ENCODE peak calls at places on chromosomes 6 and 20, in seven cellular contexts. O, I, U, A, Q, N and K are unnamed samples. For H3K9me3, the result is how much of the 10 kb centered on the place peaks cover.

GRCh38 chr6:43172127-43173007 is 1.3 kb downstream of the SRF start:
- DNase-seq in O (peak), I (peak), U (no peak), A (peak), Q (peak), N (peak), K (peak)

GRCh38 chr6:168848797-168849196 is 404.8 kb downstream of the THBS2 start:
- DNase-seq in O (no peak), I (no peak), U (no peak), A (no peak), Q (no peak), N (no peak), K (no peak)

GRCh38 chr6:15288856-15289255 is 43.0 kb downstream of the JARID2 start:
- DNase-seq in O (no peak), I (no peak), U (no peak), A (no peak), Q (no peak), N (no peak), K (no peak)

GRCh38 chr6:26065952-26066380 is 21.3 kb upstream of the HFE start:
- DNase-seq in O (peak), I (peak), U (peak), A (peak), Q (peak), N (peak), K (peak)

GRCh38 chr6:136511397-136511796 is 38.8 kb downstream of the MAP7 start:
- DNase-seq in O (no peak), I (no peak), U (no peak), A (no peak), Q (no peak), N (no peak), K (no peak)

GRCh38 chr6:149862901-149863595 is 1.1 kb downstream of the LRP11 start:
- DNase-seq in O (peak), I (peak), U (no peak), A (peak), Q (peak), N (peak), K (peak)

GRCh38 chr6:19691465-19692167 is 145.6 kb upstream of the ID4 start:
- DNase-seq in O (no peak), I (no peak), U (no peak), A (no peak), Q (no peak), N (no peak), K (no peak)

GRCh38 chr6:139156102-139156501 is 21.2 kb downstream of the HECA start:
- DNase-seq in O (no peak), I (no peak), U (no peak), A (no peak), Q (no peak), N (no peak), K (no peak)

GRCh38 chr6:104716858-104717257 is 142.9 kb downstream of the HACE1 start:
- DNase-seq in O (no peak), I (no peak), U (no peak), A (no peak), Q (no peak), N (peak), K (no peak)

GRCh38 chr6:5634525-5634924 is 372.2 kb downstream of the NRN1 start:
- DNase-seq in O (peak), I (no peak), U (no peak), A (no peak), Q (no peak), N (no peak), K (no peak)

GRCh38 chr20:19962958-19963357 is 54.2 kb upstream of the NAA20 start:
- DNase-seq in O (no peak), I (no peak), U (no peak), A (no peak), Q (no peak), N (no peak), K (no peak)

GRCh38 chr6:44495036-44495901 is 107.8 kb downstream of the CDC5L start:
- DNase-seq in O (no peak), I (no peak), U (no peak), A (no peak), Q (no peak), N (peak), K (no peak)

GRCh38 chr20:8454137-8454712 is 322.2 kb downstream of the PLCB1 start:
- DNase-seq in O (no peak), I (no peak), U (peak), A (no peak), Q (peak), N (peak), K (no peak)

GRCh38 chr20:59033093-59033492 is 958 bp upstream of the ATP5F1E start:
- DNase-seq in O (no peak), I (no peak), U (no peak), A (no peak), Q (no peak), N (no peak), K (no peak)

GRCh38 chr20:17786221-17786718 is 86.5 kb downstream of the BANF2 start:
- DNase-seq in O (no peak), I (peak), U (peak), A (no peak), Q (no peak), N (no peak), K (no peak)

GRCh38 chr6:134029495-134030455 is 22.6 kb downstream of the SLC2A12 start:
- DNase-seq in O (no peak), I (no peak), U (no peak), A (no peak), Q (no peak), N (peak), K (no peak)

GRCh38 chr6:157505912-157506491 is 125.0 kb downstream of the ZDHHC14 start:
- DNase-seq in O (no peak), I (no peak), U (no peak), A (no peak), Q (no peak), N (no peak), K (no peak)

GRCh38 chr6:125041740-125042459 is 79.7 kb downstream of the RNF217 start:
- DNase-seq in O (no peak), I (no peak), U (no peak), A (no peak), Q (no peak), N (peak), K (no peak)

GRCh38 chr6:120994573-120994967 is 339.7 kb downstream of the TBC1D32 start:
- DNase-seq in O (no peak), I (no peak), U (no peak), A (no peak), Q (no peak), N (no peak), K (no peak)

GRCh38 chr6:36752187-36752885 is 54.7 kb downstream of the RAB44 start:
- DNase-seq in O (no peak), I (no peak), U (no peak), A (no peak), Q (peak), N (peak), K (no peak)

GRCh38 chr6:160081398-160081797 is 40.2 kb upstream of the SLC22A1 start:
- DNase-seq in O (no peak), I (no peak), U (no peak), A (no peak), Q (no peak), N (no peak), K (no peak)

GRCh38 chr20:64149141-64149540 is 15.1 kb upstream of the MYT1 start:
- DNase-seq in O (no peak), I (no peak), U (no peak), A (peak), Q (no peak), N (no peak), K (no peak)

GRCh38 chr20:32465092-32465900 is 107.2 kb downstream of the ASXL1 start:
- DNase-seq in O (peak), I (peak), U (no peak), A (peak), Q (no peak), N (no peak), K (peak)

GRCh38 chr6:152096863-152097496 is 289.5 kb downstream of the ESR1 start:
- DNase-seq in O (no peak), I (no peak), U (peak), A (no peak), Q (no peak), N (peak), K (no peak)

GRCh38 chr6:168742146-168742782 is 301.3 kb downstream of the SMOC2 start:
- DNase-seq in O (no peak), I (no peak), U (no peak), A (no peak), Q (no peak), N (no peak), K (no peak)

GRCh38 chr6:16450285-16450684 is 211.9 kb downstream of the GMPR start:
- DNase-seq in O (no peak), I (no peak), U (peak), A (no peak), Q (no peak), N (no peak), K (no peak)

GRCh38 chr20:17969276-17969883 is 562 bp downstream of the MGME1 start:
- DNase-seq in O (peak), I (no peak), U (no peak), A (no peak), Q (peak), N (peak), K (no peak)

GRCh38 chr20:44448753-44449546 is 26.7 kb upstream of the TTPAL start:
- DNase-seq in O (no peak), I (no peak), U (no peak), A (no peak), Q (peak), N (peak), K (no peak)

GRCh38 chr6:69610073-69610472 is 186.7 kb downstream of the LMBRD1 start:
- DNase-seq in O (no peak), I (no peak), U (no peak), A (no peak), Q (no peak), N (no peak), K (no peak)

GRCh38 chr20:10498196-10498595 is 63.1 kb downstream of the SLX4IP start:
- DNase-seq in O (no peak), I (no peak), U (no peak), A (no peak), Q (no peak), N (no peak), K (no peak)

GRCh38 chr6:117469356-117469755 is 13.1 kb upstream of the DCBLD1 start:
- DNase-seq in O (no peak), I (no peak), U (no peak), A (no peak), Q (no peak), N (no peak), K (no peak)

GRCh38 chr20:34364013-34364382 is 925 bp downstream of the ITCH start:
- DNase-seq in O (peak), I (peak), U (no peak), A (no peak), Q (peak), N (peak), K (peak)

GRCh38 chr6:36594816-36595167 is 630 bp downstream of the SRSF3 start:
- DNase-seq in O (no peak), I (no peak), U (no peak), A (peak), Q (peak), N (no peak), K (no peak)

GRCh38 chr6:34571388-34571787 is 15.3 kb upstream of the SPDEF start:
- DNase-seq in O (no peak), I (no peak), U (no peak), A (no peak), Q (no peak), N (no peak), K (no peak)

GRCh38 chr6:42200035-42200434 is 5.3 kb upstream of the GUCA1B start:
- DNase-seq in O (no peak), I (no peak), U (peak), A (no peak), Q (no peak), N (peak), K (no peak)

GRCh38 chr6:117396228-117396627 is 29.5 kb downstream of the ROS1 start:
- DNase-seq in O (no peak), I (no peak), U (no peak), A (no peak), Q (no peak), N (no peak), K (no peak)

GRCh38 chr6:9208956-9209355 is 773.6 kb upstream of the SLC35B3 start:
- DNase-seq in O (no peak), I (no peak), U (no peak), A (no peak), Q (no peak), N (peak), K (no peak)
- H3K9me3 ChIP-seq in O (under half), I (under half), U (under half), A (under half), Q (under half), N (under half), K (under half)

GRCh38 chr20:56328861-56329260 is 29.9 kb upstream of the FAM210B start:
- DNase-seq in O (no peak), I (no peak), U (no peak), A (no peak), Q (peak), N (peak), K (no peak)

GRCh38 chr20:56324806-56325205 is 34.0 kb upstream of the FAM210B start:
- DNase-seq in O (no peak), I (no peak), U (no peak), A (no peak), Q (no peak), N (no peak), K (no peak)

GRCh38 chr20:56322661-56323060 is 36.1 kb upstream of the FAM210B start:
- DNase-seq in O (no peak), I (no peak), U (no peak), A (no peak), Q (no peak), N (no peak), K (no peak)

DNA sequence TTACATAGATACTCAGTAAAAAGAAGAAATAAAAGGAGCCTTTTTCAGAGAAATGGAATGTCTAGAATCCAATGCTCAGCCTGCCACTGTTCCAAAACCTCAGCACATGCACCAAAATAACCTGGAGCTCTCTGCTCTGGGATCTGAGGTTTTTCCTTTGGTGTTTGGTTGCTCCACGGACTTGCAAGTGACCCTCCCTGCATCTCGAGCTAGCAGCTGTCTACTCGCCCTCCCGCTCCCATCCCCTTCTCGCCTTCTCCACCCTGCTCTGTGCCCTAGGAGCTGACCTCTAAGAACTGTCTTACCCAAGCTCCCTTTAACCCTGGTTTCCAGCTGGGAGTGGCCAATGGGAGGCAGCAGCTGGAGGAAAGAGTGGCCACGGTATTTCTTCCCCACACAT is 35.1 kb upstream of the FAM210B start:
- DNase-seq in O (no peak), I (no peak), U (no peak), A (no peak), Q (no peak), N (no peak), K (no peak)
- H3K9me3 ChIP-seq in O (under half), I (under half), U (under half), A (under half), Q (under half), N (under half), K (under half)

GRCh38 chr6:22878706-22879105 is 309.3 kb downstream of the HDGFL1 start:
- DNase-seq in O (no peak), I (no peak), U (no peak), A (no peak), Q (no peak), N (no peak), K (no peak)

GRCh38 chr6:22883061-22883717 is 313.8 kb downstream of the HDGFL1 start:
- DNase-seq in O (no peak), I (no peak), U (no peak), A (no peak), Q (no peak), N (no peak), K (no peak)

GRCh38 chr6:22882581-22882980 is 313.2 kb downstream of the HDGFL1 start:
- DNase-seq in O (no peak), I (no peak), U (no peak), A (no peak), Q (no peak), N (no peak), K (no peak)

GRCh38 chr6:22877946-22878705 is 308.8 kb downstream of the HDGFL1 start:
- DNase-seq in O (no peak), I (no peak), U (peak), A (no peak), Q (no peak), N (no peak), K (no peak)

DNA sequence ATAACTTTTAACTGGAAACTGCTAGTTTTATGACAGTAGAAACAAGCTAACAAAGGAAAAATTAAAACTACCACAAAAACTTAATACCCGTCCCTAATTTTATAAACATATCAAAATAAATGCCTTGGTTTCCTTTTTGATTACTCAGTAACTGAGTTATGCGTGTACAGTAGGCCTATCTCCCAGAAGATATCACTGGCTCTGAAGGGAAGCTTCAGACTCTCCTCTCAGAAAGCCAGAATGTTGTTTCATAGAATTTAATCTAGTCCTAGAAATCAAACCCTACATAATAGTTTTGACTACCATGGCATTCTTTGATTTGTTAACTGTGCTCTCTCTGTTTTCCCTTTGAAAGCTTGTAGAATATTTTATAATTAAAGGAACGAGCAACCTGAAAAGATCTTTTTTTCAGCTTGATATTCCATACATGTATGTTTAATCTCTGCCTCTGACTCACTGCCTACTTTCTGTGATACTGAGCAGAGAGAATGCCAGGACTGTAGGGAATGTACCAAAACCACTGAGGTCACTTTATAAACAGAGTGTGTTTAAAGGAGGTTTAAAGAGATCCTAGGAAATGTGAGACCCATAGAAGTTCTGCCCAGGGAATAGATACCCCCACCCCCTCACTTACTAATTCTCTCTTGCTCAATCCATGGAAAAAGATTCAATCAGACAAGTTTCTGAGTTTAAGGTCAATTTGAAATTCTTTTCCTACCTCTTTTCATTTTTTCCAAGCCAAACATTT is 311.5 kb downstream of the HDGFL1 start:
- DNase-seq in O (no peak), I (no peak), U (peak), A (no peak), Q (no peak), N (peak), K (no peak)
- H3K9me3 ChIP-seq in O (under half), I (under half), U (under half), A (under half), Q (under half), N (under half), K (under half)

GRCh38 chr6:23325065-23325464 is 755.7 kb downstream of the HDGFL1 start:
- DNase-seq in O (no peak), I (no peak), U (no peak), A (no peak), Q (no peak), N (no peak), K (no peak)
- H3K9me3 ChIP-seq in O (under half), I (under half), U (under half), A (under half), Q (under half), N (under half), K (under half)

DNA sequence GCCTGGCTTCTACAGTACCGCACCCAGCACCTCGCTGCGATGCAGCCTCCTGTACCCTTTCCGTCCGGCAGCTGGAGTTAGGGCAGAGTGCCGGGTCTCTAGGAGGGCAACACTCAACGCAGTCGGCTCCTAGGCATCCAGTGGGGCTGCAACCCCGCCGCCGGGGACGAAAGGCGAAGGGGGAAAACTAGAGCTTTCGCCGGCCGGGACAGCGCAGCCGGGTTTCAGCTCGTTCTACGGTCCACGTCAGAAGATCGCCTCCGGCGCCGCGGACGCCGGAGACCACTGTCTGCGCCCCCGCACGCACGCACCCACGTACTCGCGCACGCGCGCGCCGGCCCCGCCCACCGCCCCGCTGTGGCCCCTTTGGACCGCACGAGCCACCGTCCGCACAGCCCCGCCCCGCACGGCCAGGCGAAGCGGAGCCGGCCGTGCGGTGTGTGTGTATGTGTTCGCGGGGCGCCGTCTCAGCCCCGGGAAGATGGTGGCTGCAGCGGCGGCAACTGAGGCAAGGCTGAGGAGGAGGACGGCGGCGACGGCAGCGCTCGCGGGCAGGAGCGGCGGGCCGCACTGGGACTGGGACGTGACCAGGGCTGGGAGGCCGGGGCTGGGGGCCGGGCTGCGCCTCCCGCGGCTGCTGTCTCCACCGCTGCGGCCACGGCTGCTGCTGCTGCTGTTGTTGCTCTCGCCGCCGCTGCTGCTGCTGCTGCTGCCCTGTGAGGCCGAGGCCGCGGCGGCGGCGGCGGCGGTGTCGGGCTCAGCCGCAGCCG is at the start of gene ATRN:
- DNase-seq in O (peak), I (peak), U (peak), A (peak), Q (no peak), N (peak), K (peak)
- H3K9me3 ChIP-seq in O (under half), I (under half), U (under half), A (under half), Q (under half), N (under half), K (under half)

GRCh38 chr20:51216850-51217249 is 193.9 kb upstream of the KCNG1 start:
- DNase-seq in O (no peak), I (no peak), U (no peak), A (no peak), Q (no peak), N (no peak), K (no peak)
- H3K9me3 ChIP-seq in O (under half), I (under half), U (under half), A (under half), Q (under half), N (under half), K (under half)

GRCh38 chr6:66082914-66083313 is 375.9 kb upstream of the EYS start:
- DNase-seq in O (no peak), I (no peak), U (no peak), A (no peak), Q (no peak), N (no peak), K (no peak)

GRCh38 chr6:66086532-66086931 is 379.5 kb upstream of the EYS start:
- DNase-seq in O (no peak), I (no peak), U (no peak), A (no peak), Q (no peak), N (no peak), K (no peak)
- H3K9me3 ChIP-seq in O (under half), I (under half), U (under half), A (under half), Q (under half), N (under half), K (under half)

DNA sequence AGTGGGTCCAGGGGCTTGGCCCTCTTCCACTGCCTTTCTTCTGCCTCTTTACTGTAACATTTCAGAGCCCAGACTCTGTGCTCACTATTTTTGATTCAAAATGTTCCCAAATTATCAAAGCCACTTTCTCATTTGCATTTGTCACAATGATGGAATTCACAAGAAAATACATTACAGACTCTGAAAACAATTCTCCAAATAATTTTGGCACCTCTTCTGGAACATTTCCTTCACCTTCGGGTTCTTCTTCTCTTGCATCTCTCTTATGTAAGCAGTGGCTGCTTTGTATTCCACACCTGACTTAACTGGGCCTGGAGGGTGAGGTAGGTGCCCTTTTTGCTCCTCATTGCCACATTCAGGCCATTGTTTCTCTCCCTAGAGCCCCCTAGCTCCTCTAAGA is 30.0 kb downstream of the ZNF184 start:
- DNase-seq in O (no peak), I (no peak), U (no peak), A (no peak), Q (no peak), N (no peak), K (no peak)
- H3K9me3 ChIP-seq in O (under half), I (under half), U (under half), A (under half), Q (under half), N (under half), K (under half)